ENCODE peak calls at places on chromosomes 16 and 17, in five cellular contexts. X, L, W, I and Y are unnamed samples.

GRCh38 chr17:44767493-44767892 is 8.7 kb downstream of the ADAM11 start:
- DNase-seq in X (no peak), L (no peak), W (no peak), I (no peak), Y (peak)

GRCh38 chr16:49883111-49883829 is 27.4 kb upstream of the ZNF423 start:
- DNase-seq in X (no peak), L (no peak), W (no peak), I (no peak), Y (no peak)

GRCh38 chr17:81406117-81406953 is 11.1 kb downstream of the BAHCC1 start:
- DNase-seq in X (no peak), L (no peak), W (no peak), I (no peak), Y (no peak)

GRCh38 chr17:17681187-17681743 is at the start of gene RAI1:
- DNase-seq in X (no peak), L (peak), W (no peak), I (peak), Y (peak)

GRCh38 chr17:75400326-75400939 is 5.0 kb downstream of the GRB2 start:
- DNase-seq in X (no peak), L (peak), W (no peak), I (no peak), Y (no peak)

GRCh38 chr17:74140282-74140681 is 63.2 kb upstream of the RPL38 start:
- DNase-seq in X (no peak), L (no peak), W (no peak), I (no peak), Y (peak)

GRCh38 chr16:66849543-66849942 is 5.3 kb downstream of the CA7 start:
- DNase-seq in X (no peak), L (no peak), W (no peak), I (no peak), Y (no peak)

GRCh38 chr16:2323701-2324100 is 16.8 kb downstream of the ABCA3 start:
- DNase-seq in X (no peak), L (no peak), W (no peak), I (no peak), Y (no peak)

GRCh38 chr17:69430488-69430887 is 16.0 kb downstream of the MAP2K6 start:
- DNase-seq in X (no peak), L (no peak), W (no peak), I (peak), Y (peak)

GRCh38 chr17:50587571-50587970 is 27.1 kb downstream of the CACNA1G start:
- DNase-seq in X (no peak), L (no peak), W (no peak), I (no peak), Y (no peak)

GRCh38 chr16:49876716-49877129 is 20.8 kb upstream of the ZNF423 start:
- DNase-seq in X (no peak), L (peak), W (no peak), I (peak), Y (peak)

GRCh38 chr17:2192367-2193028 is 111.1 kb downstream of the SMG6 start:
- DNase-seq in X (no peak), L (no peak), W (no peak), I (no peak), Y (peak)

GRCh38 chr17:76005263-76006149 is 4.9 kb downstream of the CDK3 start:
- DNase-seq in X (peak), L (peak), W (no peak), I (peak), Y (peak)

GRCh38 chr17:37744961-37745800 is at the start of gene HNF1B:
- DNase-seq in X (no peak), L (peak), W (no peak), I (no peak), Y (peak)

GRCh38 chr17:40086150-40087044 is 14.0 kb downstream of the NR1D1 start:
- DNase-seq in X (no peak), L (no peak), W (no peak), I (peak), Y (peak)

GRCh38 chr16:14120335-14120734 is 49.2 kb downstream of the MRTFB start:
- DNase-seq in X (no peak), L (no peak), W (no peak), I (no peak), Y (no peak)

GRCh38 chr17:13474073-13474800 is 127.5 kb downstream of the HS3ST3A1 start:
- DNase-seq in X (no peak), L (no peak), W (no peak), I (no peak), Y (no peak)

GRCh38 chr17:28755486-28755885 is 11.7 kb downstream of the TRAF4 start:
- DNase-seq in X (no peak), L (no peak), W (no peak), I (no peak), Y (no peak)

GRCh38 chr16:31130336-31130812 is 5.2 kb downstream of the PRSS8 start:
- DNase-seq in X (no peak), L (no peak), W (no peak), I (no peak), Y (no peak)

GRCh38 chr16:56851671-56852400 is 13.2 kb upstream of the SLC12A3 start:
- DNase-seq in X (no peak), L (peak), W (no peak), I (no peak), Y (peak)

GRCh38 chr17:80260791-80261158 is at the start of gene RNF213:
- DNase-seq in X (no peak), L (peak), W (no peak), I (peak), Y (peak)

GRCh38 chr17:79947351-79948031 is 88.2 kb downstream of the TBC1D16 start:
- DNase-seq in X (no peak), L (no peak), W (no peak), I (no peak), Y (no peak)

GRCh38 chr17:31581491-31581890 is 190.0 kb downstream of the RAB11FIP4 start:
- DNase-seq in X (no peak), L (no peak), W (no peak), I (no peak), Y (no peak)

GRCh38 chr17:61482467-61482866 is 30.2 kb downstream of the TBX4 start:
- DNase-seq in X (no peak), L (peak), W (no peak), I (no peak), Y (no peak)

GRCh38 chr17:57455063-57455914 is 199.0 kb downstream of the MSI2 start:
- DNase-seq in X (no peak), L (no peak), W (no peak), I (no peak), Y (peak)

DNA sequence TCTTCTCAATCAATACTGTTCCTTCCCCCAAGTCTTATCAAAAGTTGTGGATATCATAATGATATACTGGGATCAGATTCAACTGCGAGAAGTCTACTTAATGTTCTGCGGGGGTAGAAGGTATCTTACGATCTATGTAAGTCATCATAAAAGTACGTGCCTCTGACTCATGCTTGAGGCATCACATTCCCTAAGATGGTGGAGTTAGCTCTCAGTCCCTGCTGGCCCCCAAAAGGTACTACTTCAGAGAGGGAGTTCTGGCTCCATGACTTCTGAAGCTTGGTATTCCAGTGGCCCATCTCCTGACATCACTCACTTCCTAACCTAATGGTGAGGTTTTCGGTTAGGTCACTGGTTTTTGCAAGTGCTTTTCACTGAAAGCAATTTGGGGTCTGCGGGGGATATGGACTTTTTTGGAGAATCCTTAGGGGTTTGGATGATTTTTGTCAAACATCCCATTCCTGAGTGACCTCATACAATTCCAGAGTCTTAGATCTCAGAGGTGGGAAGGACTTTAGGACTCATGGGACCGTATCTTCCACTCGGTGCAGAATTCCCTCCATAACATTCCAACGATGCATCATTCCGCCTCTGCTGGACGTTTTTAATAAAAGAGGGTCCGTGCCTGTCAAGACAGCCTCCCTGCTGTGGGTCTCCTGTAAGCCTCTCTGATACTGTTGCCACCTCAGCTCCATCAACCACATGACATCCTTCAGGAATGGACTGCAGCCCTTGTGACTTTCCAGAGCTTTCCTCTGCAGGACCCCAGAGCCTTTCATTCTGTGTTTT is 74.3 kb downstream of the DYNLRB2 start:
- DNase-seq in X (no peak), L (no peak), W (no peak), I (no peak), Y (no peak)
- TF ChIP-seq CTCF in X (no peak), L (no peak), W (no peak), I (peak), Y (no peak)

GRCh38 chr17:35713069-35713728 is 18.2 kb upstream of the RASL10B start:
- DNase-seq in X (peak), L (no peak), W (no peak), I (peak), Y (no peak)

GRCh38 chr17:35714988-35715387 is 16.5 kb upstream of the RASL10B start:
- DNase-seq in X (no peak), L (no peak), W (no peak), I (no peak), Y (no peak)

GRCh38 chr17:35715416-35715815 is 16.0 kb upstream of the RASL10B start:
- DNase-seq in X (no peak), L (no peak), W (no peak), I (peak), Y (no peak)

GRCh38 chr17:35716897-35717839 is 14.3 kb upstream of the RASL10B start:
- DNase-seq in X (no peak), L (no peak), W (no peak), I (no peak), Y (no peak)

DNA sequence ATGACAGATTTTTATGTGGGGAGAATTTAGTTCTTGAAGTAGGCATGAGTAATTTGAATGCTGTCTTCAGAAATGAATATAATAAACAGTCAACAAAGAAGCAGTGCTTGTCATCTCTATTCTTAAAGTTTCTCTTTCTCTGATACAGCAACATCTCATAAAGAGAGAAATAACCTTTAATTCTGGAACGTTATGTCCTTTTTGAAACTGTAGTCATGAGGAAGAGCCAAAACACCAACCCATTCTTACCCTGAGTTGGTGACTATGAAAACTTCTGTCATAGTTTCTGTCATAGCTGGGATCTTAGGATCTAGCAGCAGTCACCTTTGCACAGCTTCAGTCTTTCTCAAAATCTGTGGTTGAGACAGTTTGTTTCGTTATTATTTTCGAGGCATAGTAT is 15.3 kb upstream of the RASL10B start:
- DNase-seq in X (no peak), L (no peak), W (no peak), I (no peak), Y (no peak)
- H3K4me3 ChIP-seq in X (no peak), L (no peak), W (no peak), I (no peak), Y (no peak)

GRCh38 chr17:4815043-4815675 is 8.2 kb downstream of the PLD2 start:
- DNase-seq in X (no peak), L (no peak), W (no peak), I (no peak), Y (no peak)
- TF ChIP-seq CTCF in X (no peak), L (no peak), W (peak), I (peak), Y (peak)

GRCh38 chr17:59753522-59754467 is 46.3 kb downstream of the VMP1 start:
- DNase-seq in X (no peak), L (no peak), W (no peak), I (peak), Y (peak)
- H3K4me3 ChIP-seq in X (peak), L (no peak), W (peak), I (no peak), Y (peak)